ENCODE peak calls at places on chromosome 6, in seven cellular contexts. H is heart left ventricle; K is foreskin keratinocyte; W is epithelial cell of esophagus; N is breast epithelium; P is CD4-positive, alpha-beta T cell; T is ovary. Q is an unnamed sample.

GRCh38 chr6:75524322-75524972 is 30.8 kb upstream of the FILIP1 start:
- DNase-seq in H (no peak), K (peak), W (peak), N (no peak), P (no peak), T (no peak), Q (no peak)

GRCh38 chr6:120357447-120357846 is 976.8 kb downstream of the TBC1D32 start:
- DNase-seq in H (no peak), K (no peak), W (no peak), N (no peak), P (no peak), T (no peak), Q (no peak)

GRCh38 chr6:150549007-150549406 is 50.7 kb upstream of the PLEKHG1 start:
- DNase-seq in H (no peak), K (no peak), W (no peak), N (no peak), P (no peak), T (no peak), Q (no peak)

GRCh38 chr6:144314562-144314961 is 29.4 kb downstream of the UTRN start:
- DNase-seq in H (no peak), K (no peak), W (no peak), N (no peak), P (no peak), T (no peak), Q (no peak)

GRCh38 chr6:161273356-161273751 is 507 bp downstream of the AGPAT4 start:
- DNase-seq in H (peak), K (no peak), W (peak), N (no peak), P (peak), T (no peak), Q (no peak)

GRCh38 chr6:139008117-139008516 is 20.1 kb upstream of the REPS1 start:
- DNase-seq in H (no peak), K (no peak), W (no peak), N (no peak), P (no peak), T (no peak), Q (no peak)

GRCh38 chr6:81739230-81740195 is 13.0 kb downstream of the TENT5A start:
- DNase-seq in H (no peak), K (no peak), W (no peak), N (no peak), P (no peak), T (no peak), Q (no peak)

GRCh38 chr6:52361347-52361944 is 505 bp upstream of the PAQR8 start:
- DNase-seq in H (peak), K (peak), W (peak), N (no peak), P (no peak), T (peak), Q (no peak)

GRCh38 chr6:28673800-28674671 is 148.4 kb downstream of the GPX5 start:
- DNase-seq in H (no peak), K (peak), W (peak), N (no peak), P (no peak), T (peak), Q (no peak)

GRCh38 chr6:154403803-154404202 is 47.2 kb upstream of the IPCEF1 start:
- DNase-seq in H (peak), K (no peak), W (peak), N (no peak), P (no peak), T (peak), Q (no peak)

GRCh38 chr6:3001146-3001772 is 1.6 kb downstream of the NQO2 start:
- DNase-seq in H (no peak), K (no peak), W (no peak), N (no peak), P (no peak), T (no peak), Q (no peak)

GRCh38 chr6:117389227-117390057 is 36.3 kb downstream of the ROS1 start:
- DNase-seq in H (no peak), K (peak), W (peak), N (no peak), P (no peak), T (no peak), Q (no peak)

GRCh38 chr6:47473791-47474351 is 3.7 kb upstream of the CD2AP start:
- DNase-seq in H (no peak), K (no peak), W (peak), N (no peak), P (no peak), T (no peak), Q (no peak)

GRCh38 chr6:108115598-108116058 is 41.1 kb upstream of the OSTM1 start:
- DNase-seq in H (no peak), K (peak), W (peak), N (no peak), P (no peak), T (peak), Q (peak)

GRCh38 chr6:162058281-162058875 is 669.2 kb downstream of the PRKN start:
- DNase-seq in H (peak), K (peak), W (peak), N (no peak), P (no peak), T (no peak), Q (peak)

GRCh38 chr6:11711644-11711993 is 67.0 kb downstream of the ADTRP start:
- DNase-seq in H (no peak), K (no peak), W (peak), N (no peak), P (no peak), T (no peak), Q (no peak)

GRCh38 chr6:96089173-96089572 is 73.4 kb downstream of the FUT9 start:
- DNase-seq in H (no peak), K (peak), W (peak), N (no peak), P (no peak), T (no peak), Q (no peak)

GRCh38 chr6:138105880-138106664 is 1.1 kb downstream of the PERP start:
- DNase-seq in H (no peak), K (peak), W (no peak), N (no peak), P (no peak), T (no peak), Q (peak)

GRCh38 chr6:9540534-9541126 is 874.2 kb downstream of the TFAP2A start:
- DNase-seq in H (no peak), K (peak), W (peak), N (no peak), P (no peak), T (no peak), Q (no peak)

GRCh38 chr6:4809999-4810918 is 34.1 kb downstream of the CDYL start:
- DNase-seq in H (no peak), K (peak), W (peak), N (no peak), P (no peak), T (no peak), Q (no peak)

GRCh38 chr6:20034408-20034769 is 177.9 kb downstream of the MBOAT1 start:
- DNase-seq in H (no peak), K (no peak), W (no peak), N (no peak), P (no peak), T (no peak), Q (no peak)

GRCh38 chr6:106084973-106085686 is 1.0 kb upstream of the PRDM1 start:
- DNase-seq in H (no peak), K (peak), W (peak), N (no peak), P (no peak), T (no peak), Q (no peak)

GRCh38 chr6:47434372-47435253 is 43.0 kb upstream of the CD2AP start:
- DNase-seq in H (no peak), K (no peak), W (no peak), N (no peak), P (no peak), T (no peak), Q (no peak)

GRCh38 chr6:122710908-122711307 is 68.6 kb upstream of the FABP7 start:
- DNase-seq in H (no peak), K (no peak), W (no peak), N (no peak), P (no peak), T (no peak), Q (no peak)

GRCh38 chr6:145497006-145497405 is 238.3 kb downstream of the EPM2A start:
- DNase-seq in H (no peak), K (no peak), W (no peak), N (no peak), P (no peak), T (no peak), Q (no peak)

GRCh38 chr6:170026272-170027110 is 264.4 kb downstream of the DLL1 start:
- DNase-seq in H (no peak), K (peak), W (peak), N (peak), P (no peak), T (peak), Q (peak)

GRCh38 chr6:130513770-130514169 is 148.0 kb downstream of the TMEM200A start:
- DNase-seq in H (no peak), K (no peak), W (no peak), N (no peak), P (peak), T (no peak), Q (no peak)

GRCh38 chr6:11538049-11538798 is 675 bp downstream of the TMEM170B start:
- DNase-seq in H (peak), K (no peak), W (no peak), N (peak), P (peak), T (peak), Q (peak)

GRCh38 chr6:155629652-155630051 is 174.0 kb upstream of the NOX3 start:
- DNase-seq in H (no peak), K (no peak), W (no peak), N (no peak), P (no peak), T (no peak), Q (no peak)

GRCh38 chr6:80454661-80455365 is 348.3 kb downstream of the BCKDHB start:
- DNase-seq in H (no peak), K (peak), W (peak), N (no peak), P (no peak), T (no peak), Q (no peak)

GRCh38 chr6:45923831-45924391 is 91.7 kb downstream of the CLIC5 start:
- DNase-seq in H (no peak), K (peak), W (peak), N (no peak), P (no peak), T (no peak), Q (no peak)

GRCh38 chr6:133977983-133978895 is 25.2 kb downstream of the TBPL1 start:
- DNase-seq in H (no peak), K (peak), W (peak), N (no peak), P (no peak), T (no peak), Q (no peak)

GRCh38 chr6:22789315-22789714 is 219.9 kb downstream of the HDGFL1 start:
- DNase-seq in H (no peak), K (peak), W (peak), N (no peak), P (no peak), T (no peak), Q (no peak)

GRCh38 chr6:162627825-162628224 is 99.7 kb downstream of the PRKN start:
- DNase-seq in H (no peak), K (no peak), W (no peak), N (no peak), P (no peak), T (no peak), Q (no peak)

GRCh38 chr6:18432180-18432579 is 45.0 kb downstream of the RNF144B start:
- DNase-seq in H (no peak), K (peak), W (peak), N (no peak), P (no peak), T (no peak), Q (no peak)

DNA sequence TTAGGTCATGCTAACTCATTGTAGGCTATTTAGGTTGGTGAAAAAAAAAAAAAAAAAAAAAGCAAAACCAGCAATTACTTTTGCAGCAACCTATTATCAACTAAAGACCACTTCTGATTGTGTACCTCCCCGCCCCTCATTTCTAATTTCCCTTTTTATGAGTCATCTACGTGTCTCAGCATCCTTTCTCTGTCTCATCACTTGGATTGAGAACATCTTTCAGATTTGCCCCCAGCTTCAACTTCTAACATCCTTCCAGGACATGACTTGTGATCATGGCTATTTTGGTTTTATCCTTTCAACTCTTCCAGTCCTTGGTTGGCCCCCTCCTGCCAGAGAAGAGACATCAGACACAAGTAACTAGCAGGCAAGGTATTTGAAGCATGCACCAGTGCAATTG is 156.7 kb upstream of the CCN2 start:
- DNase-seq in H (no peak), K (no peak), W (no peak), N (no peak), P (no peak), T (no peak), Q (no peak)
- TF ChIP-seq CTCF in H (no peak), K (no peak), W (no peak), N (no peak), P (no peak), T (no peak), Q (no peak)

DNA sequence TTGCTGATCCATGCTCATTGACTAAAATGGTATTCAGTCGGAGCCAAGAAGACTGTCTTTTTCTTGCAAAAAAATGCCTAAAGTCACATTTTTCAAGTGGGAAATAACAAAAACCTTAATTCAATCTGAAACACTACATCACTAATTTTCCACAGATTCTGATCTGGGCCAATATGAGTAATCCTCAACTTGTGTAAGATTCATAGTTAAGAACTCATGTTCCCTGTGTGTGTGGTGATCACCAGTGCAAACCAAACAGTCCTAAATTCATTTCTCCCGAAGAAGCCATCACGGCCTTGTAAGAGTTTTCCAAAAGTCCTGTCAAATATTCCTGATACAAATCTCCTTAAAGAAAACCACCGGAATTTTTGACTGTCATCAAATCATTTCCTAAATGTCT is 133.0 kb downstream of the FNDC1 start:
- DNase-seq in H (no peak), K (no peak), W (no peak), N (no peak), P (no peak), T (no peak), Q (no peak)
- TF ChIP-seq CTCF in H (no peak), K (no peak), W (no peak), N (no peak), P (no peak), T (no peak), Q (no peak)

GRCh38 chr6:366972-367794 is 24.4 kb upstream of the IRF4 start:
- DNase-seq in H (peak), K (no peak), W (no peak), N (no peak), P (no peak), T (no peak), Q (no peak)

GRCh38 chr6:369559-370431 is 21.8 kb upstream of the IRF4 start:
- DNase-seq in H (no peak), K (no peak), W (no peak), N (no peak), P (no peak), T (no peak), Q (no peak)

GRCh38 chr6:366389-366788 is 25.2 kb upstream of the IRF4 start:
- DNase-seq in H (no peak), K (no peak), W (no peak), N (no peak), P (no peak), T (no peak), Q (no peak)

GRCh38 chr6:365835-366234 is 25.7 kb upstream of the IRF4 start:
- DNase-seq in H (no peak), K (no peak), W (no peak), N (no peak), P (no peak), T (no peak), Q (no peak)

DNA sequence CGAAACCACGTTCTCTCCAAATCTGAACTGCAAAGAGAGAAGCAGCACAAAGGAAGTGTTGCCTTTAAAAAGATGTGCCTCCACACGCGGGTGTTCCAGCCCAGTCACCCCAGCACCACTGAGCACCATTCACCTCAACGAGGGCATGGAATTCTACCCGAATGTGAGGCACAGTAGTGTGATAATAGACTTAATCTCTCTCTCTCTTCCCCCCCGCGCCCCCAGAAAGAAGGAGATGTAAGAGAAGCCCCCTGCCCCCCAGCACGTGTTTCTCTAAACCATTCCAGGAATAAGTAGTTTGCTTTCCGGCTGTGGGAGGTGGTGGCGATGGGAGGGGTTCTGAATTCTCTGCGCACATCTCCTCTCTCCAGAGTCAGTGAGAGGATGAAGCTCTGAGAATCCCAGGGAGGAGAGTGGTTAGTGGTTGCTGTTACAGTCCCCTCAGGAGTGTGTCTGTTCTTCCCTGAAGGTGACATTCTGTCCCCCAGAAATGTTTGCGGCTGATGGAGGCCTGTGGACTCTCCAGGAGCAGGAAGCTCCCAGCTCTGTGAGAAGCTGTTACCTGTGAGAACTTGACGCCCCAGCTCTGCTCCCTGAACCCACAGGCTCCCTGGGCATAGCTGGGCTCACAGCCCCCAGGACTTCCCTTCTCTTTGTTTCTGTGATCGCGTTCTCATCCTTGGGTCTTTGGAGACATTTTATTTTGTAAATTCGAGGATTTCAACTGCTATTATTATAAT is 23.5 kb upstream of the IRF4 start:
- DNase-seq in H (no peak), K (no peak), W (no peak), N (no peak), P (no peak), T (no peak), Q (no peak)
- TF ChIP-seq CTCF in H (no peak), K (no peak), W (no peak), N (no peak), P (no peak), T (no peak), Q (no peak)

DNA sequence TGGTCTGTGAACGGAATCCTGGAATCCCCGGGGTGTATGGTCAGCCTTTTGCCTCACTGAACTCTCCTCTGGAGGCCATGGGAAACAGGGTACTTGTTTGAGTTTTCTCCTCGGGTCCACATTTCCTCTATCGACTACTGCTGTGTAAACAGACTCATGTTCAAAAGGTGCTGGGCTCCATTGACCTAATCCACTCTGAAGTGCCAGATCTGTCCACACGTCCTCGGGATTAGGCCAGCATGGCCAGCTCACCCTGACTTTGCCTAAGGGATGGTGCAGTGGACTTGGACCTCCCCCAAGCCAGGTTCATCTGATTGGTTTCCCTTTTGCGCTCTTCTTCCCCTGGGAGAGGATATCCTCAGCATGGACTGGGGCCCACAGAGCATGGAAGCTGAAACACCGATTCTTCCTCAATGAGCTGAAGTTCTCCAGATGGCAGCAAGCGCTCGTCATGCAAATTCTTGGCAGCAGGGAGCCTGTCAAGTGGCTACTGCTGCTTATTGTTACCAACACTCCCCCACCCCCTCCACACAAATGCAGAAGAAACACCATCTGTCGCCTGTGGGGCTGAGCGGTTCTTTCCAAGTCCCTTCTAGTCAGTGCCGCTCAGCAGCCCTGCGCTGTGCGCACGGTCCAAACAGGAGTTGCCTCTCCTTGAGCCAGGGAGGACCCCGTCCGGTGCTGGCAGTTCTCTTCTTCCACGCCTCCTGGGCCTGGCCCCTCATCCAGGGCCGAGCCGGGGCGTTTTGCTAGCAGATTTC is 292.6 kb upstream of the MARCKS start:
- DNase-seq in H (peak), K (no peak), W (peak), N (peak), P (no peak), T (peak), Q (peak)
- TF ChIP-seq CTCF in H (no peak), K (no peak), W (peak), N (peak), P (no peak), T (no peak), Q (peak)

GRCh38 chr6:116115781-116116180 is 10.2 kb downstream of the COL10A1 start:
- DNase-seq in H (no peak), K (no peak), W (no peak), N (no peak), P (no peak), T (no peak), Q (no peak)
- TF ChIP-seq CTCF in H (peak), K (peak), W (peak), N (no peak), P (no peak), T (no peak), Q (no peak)

Q was measured in pancreas.